ENCODE peak calls at places on chromosomes 6 and 20, in six cellular contexts. Q is esophagus squamous epithelium, U is fibroblast of lung, J is lower leg skin, A is AG09319, K is upper lobe of right lung. L is an unnamed sample.
A peak's percentile ranks its signal among the peaks of the same experiment; 100 is the strongest.

GRCh38 chr6:96302991-96303390 is 218.6 kb upstream of the UFL1 start:
- DNase-seq in U (no peak), A (no peak), Q (no peak), J (no peak), K (no peak), L (no peak)

GRCh38 chr20:18721716-18722115 is 91.9 kb upstream of the SCP2D1 start:
- DNase-seq in J (no peak), K (no peak), A (no peak), U (no peak), Q (no peak), L (no peak)

GRCh38 chr20:4470375-4470774 is 251.3 kb upstream of the PRND start:
- DNase-seq in A (peak; percentile 93), Q (no peak), J (no peak), U (peak; percentile 82), K (no peak), L (no peak)

GRCh38 chr6:151959086-151959485 is 151.6 kb downstream of the ESR1 start:
- DNase-seq in J (no peak), K (no peak), A (no peak), Q (no peak), U (no peak), L (no peak)

GRCh38 chr20:32445539-32446273 is 87.6 kb downstream of the ASXL1 start:
- DNase-seq in A (no peak), U (no peak), Q (no peak), K (no peak), J (peak; percentile 83), L (peak; percentile 52)

GRCh38 chr6:90890681-90891337 is 303.9 kb upstream of the MAP3K7 start:
- DNase-seq in U (peak; percentile 9), Q (no peak), K (no peak), J (no peak), A (no peak), L (no peak)

GRCh38 chr6:152846825-152847224 is 96.2 kb downstream of the VIP start:
- DNase-seq in J (peak; percentile 46), K (no peak), U (no peak), Q (no peak), A (no peak), L (no peak)

GRCh38 chr20:16505894-16506293 is 67.4 kb downstream of the KIF16B start:
- DNase-seq in A (no peak), J (no peak), K (no peak), U (no peak), Q (no peak), L (no peak)

GRCh38 chr6:127328043-127328442 is 15.4 kb downstream of the ECHDC1 start:
- DNase-seq in K (no peak), Q (no peak), A (no peak), J (no peak), U (peak; percentile 82), L (no peak)

GRCh38 chr6:31441368-31442267 is 38.2 kb downstream of the MICA start:
- DNase-seq in Q (peak; percentile 18), J (peak; percentile 97), K (peak; percentile 94), A (peak; percentile 29), U (peak; percentile 43), L (peak; percentile 94)
- TF ChIP-seq CTCF in Q (peak; percentile 75), J (peak; percentile 72), K (peak; percentile 87), A (peak; percentile 82), U (peak; percentile 69), L (peak; percentile 90)

DNA sequence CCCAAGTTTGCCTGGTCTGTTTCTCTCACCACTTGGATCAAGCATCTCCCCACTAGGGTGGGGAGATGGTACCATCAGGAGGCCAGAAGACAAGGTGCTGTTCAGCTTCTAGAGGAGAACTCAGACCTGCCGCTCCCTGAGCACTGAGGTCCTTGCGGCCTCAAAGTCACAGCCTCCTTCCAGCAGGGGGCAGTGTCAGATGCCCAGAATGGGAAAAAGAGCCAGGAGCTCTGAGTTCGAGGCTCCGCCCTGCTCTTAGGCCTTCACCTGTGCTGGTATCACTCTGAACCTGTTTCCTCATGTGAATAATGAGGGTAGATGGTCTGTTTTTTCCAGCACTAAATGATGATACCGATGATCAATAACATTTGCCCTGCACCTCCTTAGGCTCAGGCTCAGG is 68.7 kb downstream of the TOX2 start:
- DNase-seq in K (no peak), A (no peak), Q (no peak), U (no peak), J (no peak), L (peak; percentile 62)
- TF ChIP-seq CTCF in K (peak; percentile 40), A (peak; percentile 26), Q (no peak), U (no peak), J (no peak), L (peak; percentile 38)

GRCh38 chr20:45592574-45593189 is 13.6 kb upstream of the WFDC8 start:
- DNase-seq in K (no peak), U (peak; percentile 19), A (no peak), Q (no peak), J (no peak), L (peak; percentile 48)
- TF ChIP-seq CTCF in K (peak; percentile 54), U (peak; percentile 43), A (peak; percentile 51), Q (peak; percentile 59), J (no peak), L (peak; percentile 85)

GRCh38 chr6:43211960-43212359 is 17.3 kb downstream of the DNPH1 start:
- DNase-seq in J (no peak), A (no peak), U (no peak), Q (no peak), K (no peak), L (no peak)
- TF ChIP-seq CTCF in J (no peak), A (no peak), U (no peak), Q (no peak), K (no peak), L (no peak)